ENCODE peak calls at places on chromosomes 11 and 22, in six cellular contexts. J, M, R, S, W and A are unnamed samples.
A peak's percentile ranks its signal among the peaks of the same experiment; 100 is the strongest.

GRCh38 chr22:38766076-38766777 is 10.4 kb upstream of the SUN2 start:
- DNase-seq in S (peak; percentile 64), W (peak; percentile 57), J (peak; percentile 66), M (peak; percentile 59), R (peak; percentile 78), A (peak; percentile 51)

GRCh38 chr11:109605006-109605405 is 183.0 kb downstream of the C11orf87 start:
- DNase-seq in R (no peak), M (no peak), J (no peak), S (no peak), W (no peak), A (no peak)

GRCh38 chr22:23121026-23121823 is 20.6 kb downstream of the RSPH14 start:
- DNase-seq in S (no peak), W (no peak), J (no peak), M (no peak), R (no peak), A (no peak)

GRCh38 chr22:44704159-44705021 is 2.4 kb downstream of the PRR5 start:
- DNase-seq in R (no peak), M (no peak), W (no peak), J (no peak), S (no peak), A (no peak)

GRCh38 chr11:88359529-88359928 is 22.0 kb upstream of the CTSC start:
- DNase-seq in S (no peak), R (no peak), J (no peak), W (no peak), M (peak; percentile 65), A (peak; percentile 24)

GRCh38 chr11:2104524-2105440 is 34.4 kb downstream of the IGF2 start:
- DNase-seq in W (no peak), R (no peak), S (no peak), J (no peak), M (no peak), A (no peak)

GRCh38 chr11:44517541-44517940 is 47.9 kb upstream of the CD82 start:
- DNase-seq in M (no peak), W (no peak), J (no peak), S (no peak), R (no peak), A (no peak)

GRCh38 chr22:35893698-35894097 is 134.9 kb downstream of the RBFOX2 start:
- DNase-seq in S (no peak), W (no peak), J (no peak), R (no peak), M (no peak), A (no peak)

GRCh38 chr11:72703281-72704008 is 29.2 kb upstream of the PDE2A start:
- DNase-seq in S (peak; percentile 86), J (peak; percentile 53), R (no peak), M (no peak), W (no peak), A (no peak)

GRCh38 chr11:130623909-130624668 is 175.6 kb downstream of the ADAMTS15 start:
- DNase-seq in S (no peak), W (no peak), M (no peak), R (no peak), J (no peak), A (no peak)

GRCh38 chr11:70467196-70468085 is 69.1 kb downstream of the CTTN start:
- DNase-seq in S (peak; percentile 49), W (peak; percentile 30), J (peak; percentile 50), R (peak; percentile 58), M (peak; percentile 66), A (peak; percentile 58)

GRCh38 chr22:26457661-26458272 is 25.8 kb downstream of the HPS4 start:
- DNase-seq in W (no peak), J (no peak), R (no peak), S (no peak), M (no peak), A (no peak)

GRCh38 chr11:72745925-72746550 is 6.2 kb downstream of the ARAP1 start:
- DNase-seq in R (no peak), J (no peak), W (no peak), M (no peak), S (no peak), A (no peak)

GRCh38 chr11:74325649-74326645 is 14.5 kb upstream of the P4HA3 start:
- DNase-seq in S (peak; percentile 74), W (no peak), M (no peak), J (no peak), R (peak; percentile 55), A (no peak)

GRCh38 chr11:104694259-104695070 is 203.8 kb downstream of the CASP12 start:
- DNase-seq in W (no peak), J (no peak), M (no peak), R (no peak), S (no peak), A (no peak)

GRCh38 chr22:36860821-36861659 is at the start of gene NCF4:
- DNase-seq in R (peak; percentile 77), M (no peak), S (no peak), J (no peak), W (peak; percentile 87), A (peak; percentile 36)

GRCh38 chr11:118342503-118343161 is at the start of gene CD3D:
- DNase-seq in S (no peak), M (peak; percentile 81), W (peak; percentile 39), J (no peak), R (no peak), A (no peak)

GRCh38 chr11:133004369-133004768 is 527.9 kb downstream of the OPCML start:
- DNase-seq in M (no peak), J (no peak), S (no peak), R (no peak), W (no peak), A (no peak)
- TF ChIP-seq POLR2A in M (no peak), J (no peak), S (no peak), R (no peak), W (no peak), A (no peak)

DNA sequence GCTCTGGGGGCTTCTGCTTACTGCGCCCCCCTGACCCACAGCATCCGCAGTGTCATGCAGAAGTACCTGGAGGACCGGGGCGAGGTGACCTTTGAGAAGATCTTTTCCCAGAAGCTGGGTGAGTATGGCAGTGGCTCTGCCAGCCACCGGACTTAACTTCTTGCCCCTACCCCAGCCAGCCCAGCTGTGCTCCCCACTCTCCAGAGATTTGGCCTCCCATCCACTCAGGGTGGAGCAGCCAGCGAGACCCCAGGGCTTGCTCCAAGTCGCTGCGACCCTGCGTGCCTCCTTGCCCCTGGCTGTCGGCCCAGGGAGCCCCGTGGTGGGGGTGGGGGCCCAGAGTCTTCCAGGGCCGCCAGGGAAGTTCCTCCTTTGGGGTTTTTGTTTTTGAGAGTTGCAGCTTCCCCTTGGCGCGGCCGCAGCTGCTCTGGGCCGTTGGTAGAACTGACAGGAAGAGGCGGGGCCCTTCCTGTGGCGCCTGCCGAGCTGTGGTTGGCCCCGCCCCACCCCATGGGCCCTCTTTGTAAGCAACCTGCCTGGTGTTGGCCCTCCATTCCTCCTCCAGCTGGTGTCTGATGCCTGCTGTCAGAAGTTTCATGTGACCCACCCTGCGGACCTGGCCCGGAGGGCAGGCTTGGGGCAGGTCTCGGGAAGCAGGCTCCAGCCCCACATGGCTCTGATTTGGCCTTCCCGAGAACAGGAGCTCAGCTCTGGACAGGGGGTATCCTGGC is 11.1 kb downstream of the GRK2 start:
- DNase-seq in J (peak; percentile 78), S (peak; percentile 85), W (peak; percentile 98), M (peak; percentile 94), R (peak; percentile 94), A (peak; percentile 89)
- TF ChIP-seq POLR2A in J (no peak), S (no peak), W (no peak), M (peak; percentile 81), R (peak; percentile 48), A (peak; percentile 77)

GRCh38 chr11:61828629-61829407 is 718 bp downstream of the FADS2 start:
- DNase-seq in J (no peak), W (peak; percentile 18), R (no peak), S (peak; percentile 59), M (no peak), A (peak; percentile 76)
- TF ChIP-seq POLR2A in J (peak; percentile 11), W (no peak), R (no peak), S (no peak), M (no peak), A (peak; percentile 8)

DNA sequence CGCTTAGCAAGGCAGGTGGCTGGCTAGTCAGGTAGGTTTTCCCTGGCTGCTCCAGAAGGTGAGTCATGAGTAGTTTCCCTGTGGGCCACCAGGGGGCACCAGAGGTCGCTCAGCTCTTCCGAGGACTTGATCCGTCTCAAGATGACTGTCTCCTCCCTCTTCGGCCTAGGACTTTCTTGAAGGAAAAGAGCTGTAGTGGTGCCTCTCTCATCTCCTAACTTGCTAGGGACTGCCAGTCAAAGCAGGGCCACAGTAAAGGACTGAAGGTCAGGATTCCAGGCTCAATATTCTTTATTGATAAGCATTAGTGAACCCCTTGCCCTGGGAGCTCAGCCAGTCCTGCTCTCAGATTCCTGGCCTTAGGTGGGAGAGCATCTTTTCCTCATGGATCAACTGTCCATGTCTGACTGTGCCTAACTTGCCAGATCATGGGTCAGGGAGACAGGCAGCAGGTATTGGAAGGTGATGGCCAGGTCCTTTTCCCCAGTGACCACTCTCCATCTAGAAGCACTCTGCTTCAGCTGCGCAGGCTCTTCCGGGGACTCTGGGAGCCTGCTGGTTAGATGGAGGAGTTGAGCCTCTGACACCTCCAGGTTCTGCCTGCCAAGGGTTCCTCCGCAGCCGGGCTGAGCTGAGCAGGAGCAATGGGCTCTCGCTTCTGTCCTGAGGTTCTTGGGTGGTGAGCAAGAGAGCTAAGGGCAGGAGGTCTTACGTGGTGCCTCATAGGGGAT is 1.9 kb downstream of the POLD4 start:
- DNase-seq in M (peak; percentile 88), S (peak; percentile 74), W (no peak), R (peak; percentile 77), J (peak; percentile 77), A (peak; percentile 92)
- TF ChIP-seq POLR2A in M (no peak), S (no peak), W (peak; percentile 4), R (peak; percentile 0), J (no peak), A (no peak)

GRCh38 chr22:19479358-19480172 is at the start of gene CDC45:
- DNase-seq in J (peak; percentile 85), S (peak; percentile 94), W (peak; percentile 95), R (peak; percentile 97), M (peak; percentile 100), A (peak; percentile 98)

GRCh38 chr22:19480173-19480568 is 451 bp downstream of the CDC45 start:
- DNase-seq in J (no peak), W (no peak), M (peak; percentile 69), S (no peak), R (no peak), A (no peak)

GRCh38 chr22:19478086-19478392 is 954 bp downstream of the UFD1 start:
- DNase-seq in M (no peak), W (no peak), R (no peak), S (no peak), J (no peak), A (peak; percentile 60)

GRCh38 chr22:19477321-19478085 is 1.5 kb downstream of the UFD1 start:
- DNase-seq in R (no peak), W (no peak), J (no peak), S (no peak), M (peak; percentile 49), A (peak; percentile 27)

DNA sequence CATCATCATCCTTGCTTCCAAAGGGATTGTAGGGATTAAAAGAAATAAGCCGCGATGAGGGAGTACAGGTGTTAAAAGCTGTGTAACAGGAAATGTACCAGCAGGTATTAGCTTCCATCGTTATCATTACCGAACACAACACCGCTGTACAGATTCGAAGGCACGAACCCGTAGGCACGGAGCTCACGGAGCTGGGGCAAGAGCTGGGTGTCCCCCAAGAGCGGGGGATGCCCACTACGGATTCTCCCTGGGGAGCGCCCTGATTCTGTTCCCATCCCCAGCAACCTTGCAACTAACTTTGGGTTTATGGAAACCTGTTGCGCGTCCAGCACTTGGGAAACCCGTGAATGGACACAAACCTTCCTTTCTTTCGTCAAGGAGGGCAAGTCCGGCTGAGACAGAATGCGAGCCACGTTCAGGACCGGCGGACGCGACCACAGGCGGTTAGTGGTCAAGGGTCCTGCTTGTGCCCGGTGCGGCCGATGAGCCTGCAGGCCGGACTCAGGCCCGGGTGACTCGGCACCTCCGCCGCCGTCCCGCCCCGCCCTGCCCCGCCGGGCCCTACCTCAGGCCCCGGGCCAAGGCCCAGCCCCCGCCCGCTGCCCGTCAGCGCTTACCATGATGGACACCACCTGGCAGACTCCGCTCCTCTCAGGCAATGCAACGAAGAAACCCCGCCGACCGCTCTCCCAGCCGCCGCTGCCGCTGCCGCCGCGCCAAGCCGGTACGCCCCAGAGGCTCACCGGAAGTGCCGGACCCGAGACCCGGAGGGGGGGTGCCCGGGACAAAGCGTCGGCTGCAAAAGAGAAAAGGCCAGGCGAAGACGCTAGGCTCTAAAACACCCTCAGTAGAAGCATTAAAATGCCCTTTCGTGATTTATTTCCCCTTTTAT is at the start of gene UFD1:
- DNase-seq in R (peak; percentile 86), M (peak; percentile 95), J (peak; percentile 58), S (peak; percentile 89), W (peak; percentile 64), A (peak; percentile 89)
- TF ChIP-seq POLR2A in R (peak; percentile 58), M (no peak), J (peak; percentile 35), S (no peak), W (peak; percentile 53), A (no peak)